ENCODE peak calls at places on chromosomes 13 and 19, in six cellular contexts. B is stimulated activated CD8-positive, alpha-beta memory T cell treated with anti-CD3 and anti-CD28 coated beads, Interleukin-15, amount 100 ng/mL, for 24 hours; L is RPMI7951; O is NCI-H2029 treated with DMSO at 0.1 percent for 48 hours; Y is frontal cortex; E is MCF 10A. G is an unnamed sample.

GRCh38 chr19:47296036-47296435 is 13.6 kb upstream of the C5AR1 start:
- DNase-seq in Y (peak), O (peak), B (peak), E (peak), L (peak), G (peak)

GRCh38 chr13:46006688-46007452 is 45.7 kb downstream of the ZC3H13 start:
- DNase-seq in B (no peak), L (no peak), Y (no peak), E (no peak), O (no peak), G (no peak)

GRCh38 chr13:32261567-32261966 is 53.6 kb downstream of the ZAR1L start:
- DNase-seq in E (peak), L (peak), Y (peak), B (no peak), O (peak), G (peak)

GRCh38 chr19:52296400-52296772 is 583 bp upstream of the ZNF480 start:
- DNase-seq in B (no peak), L (no peak), Y (no peak), O (no peak), E (no peak), G (no peak)

GRCh38 chr13:111912453-111912866 is 154.5 kb upstream of the SOX1 start:
- DNase-seq in L (no peak), Y (no peak), E (no peak), O (no peak), B (no peak), G (no peak)

GRCh38 chr19:10352764-10353671 is 13.6 kb upstream of the ICAM3 start:
- DNase-seq in E (no peak), Y (no peak), L (no peak), O (no peak), B (no peak), G (peak)

GRCh38 chr13:110645750-110646149 is 30.4 kb downstream of the NAXD start:
- DNase-seq in E (no peak), L (no peak), B (no peak), Y (no peak), O (no peak), G (no peak)

GRCh38 chr19:13795595-13796300 is 505 bp downstream of the ZSWIM4 start:
- DNase-seq in L (peak), E (peak), O (no peak), B (no peak), Y (no peak), G (peak)

GRCh38 chr13:101624210-101624922 is 171.9 kb downstream of the ITGBL1 start:
- DNase-seq in Y (no peak), E (no peak), O (no peak), B (no peak), L (no peak), G (peak)

GRCh38 chr13:78102121-78102677 is 183.6 kb upstream of the EDNRB start:
- DNase-seq in E (peak), O (no peak), L (no peak), B (no peak), Y (no peak), G (peak)

GRCh38 chr13:113086991-113087922 is 18.3 kb upstream of the F7 start:
- DNase-seq in L (no peak), Y (no peak), O (no peak), B (no peak), E (no peak), G (no peak)

GRCh38 chr13:28527629-28528028 is 32.7 kb upstream of the FLT1 start:
- DNase-seq in E (no peak), B (no peak), L (no peak), Y (no peak), O (no peak), G (no peak)

GRCh38 chr19:52248256-52248655 is 21.1 kb upstream of the ZNF766 start:
- DNase-seq in L (peak), B (no peak), E (peak), O (no peak), Y (no peak), G (peak)

GRCh38 chr13:64078025-64078424 is 2662.4 kb upstream of the PCDH20 start:
- DNase-seq in E (no peak), L (peak), O (no peak), Y (no peak), B (no peak), G (no peak)

GRCh38 chr19:802888-803561 is 5.8 kb downstream of the PTBP1 start:
- DNase-seq in L (no peak), O (no peak), Y (no peak), B (no peak), E (no peak), G (no peak)

G was measured in choroid plexus epithelial cell.